ENCODE peak calls at places on chromosomes 4 and X, in four cellular contexts. W is HepG2, H is GM12878, C is H1. M is an unnamed sample.

GRCh38 chrX:107849747-107850478 is 24.2 kb downstream of the MID2 start:
- DNase-seq in W (no peak), H (no peak), C (no peak), M (no peak)

GRCh38 chr4:119715490-119716445 is 87.2 kb upstream of the PDE5A start:
- DNase-seq in W (no peak), H (no peak), C (no peak), M (no peak)

GRCh38 chr4:15551740-15552446 is 82.2 kb downstream of the CC2D2A start:
- DNase-seq in W (peak; percentile 39), H (no peak), C (no peak), M (no peak)

GRCh38 chr4:103008875-103009729 is 10.4 kb downstream of the SLC9B1 start:
- DNase-seq in W (peak; percentile 72), H (peak; percentile 46), C (no peak), M (peak; percentile 42)

GRCh38 chr4:139017861-139018260 is 2.3 kb downstream of the NOCT start:
- DNase-seq in W (no peak), H (no peak), C (no peak), M (no peak)

GRCh38 chrX:49992809-49993208 is 70.4 kb downstream of the CLCN5 start:
- DNase-seq in W (no peak), H (no peak), C (no peak), M (no peak)

GRCh38 chrX:45009371-45010000 is 136.5 kb downstream of the KDM6A start:
- DNase-seq in W (no peak), H (no peak), C (no peak), M (no peak)

GRCh38 chrX:129522184-129523059 is 868 bp downstream of the SMARCA1 start:
- DNase-seq in W (peak; percentile 64), H (no peak), C (no peak), M (no peak)

GRCh38 chr4:183347586-183347985 is 25.4 kb upstream of the CLDN24 start:
- DNase-seq in W (no peak), H (no peak), C (no peak), M (no peak)

GRCh38 chrX:46382595-46382994 is 162.6 kb downstream of the ZNF674 start:
- DNase-seq in W (no peak), H (no peak), C (no peak), M (no peak)

GRCh38 chr4:81839347-81840042 is 367.8 kb upstream of the RASGEF1B start:
- DNase-seq in W (no peak), H (no peak), C (no peak), M (no peak)

GRCh38 chr4:111283066-111283677 is 660.3 kb upstream of the PITX2 start:
- DNase-seq in W (peak; percentile 39), H (no peak), C (peak; percentile 29), M (peak; percentile 38)

GRCh38 chr4:53931423-53932060 is 132.9 kb downstream of the CHIC2 start:
- DNase-seq in W (no peak), H (no peak), C (no peak), M (no peak)
- TF ChIP-seq SUZ12 in W (no peak), H (no peak), C (no peak), M (no peak)

DNA sequence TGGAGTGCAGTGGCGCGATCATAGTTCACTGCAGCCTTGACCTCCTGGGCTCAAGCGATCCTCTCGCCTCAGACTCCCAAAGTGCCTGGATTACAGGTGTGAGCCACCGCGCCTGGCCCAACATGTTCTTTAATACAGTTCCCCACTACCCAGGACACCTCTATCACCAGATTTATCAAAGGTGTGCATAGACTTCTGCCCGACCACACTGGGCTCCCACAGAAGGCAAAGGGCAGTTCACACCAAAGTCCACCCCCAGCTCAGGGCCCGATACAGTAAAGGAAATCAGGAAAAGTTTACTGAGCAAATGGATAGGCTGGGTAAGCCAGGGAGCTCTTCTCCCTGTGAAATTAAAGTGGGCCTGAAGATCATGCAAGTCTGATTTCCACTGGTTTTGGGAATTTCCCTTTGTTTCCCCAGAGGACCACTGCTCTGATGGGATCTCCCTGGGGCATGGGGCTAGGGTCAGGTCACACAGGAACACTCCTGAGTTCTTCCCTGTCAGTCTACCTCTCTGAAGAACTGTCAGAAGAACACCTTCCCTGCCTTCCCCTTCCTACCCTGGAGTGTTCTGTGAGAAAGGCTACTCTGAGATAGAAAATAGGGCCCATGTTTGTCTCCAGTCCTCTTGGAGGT is 17.7 kb upstream of the PIM2 start:
- DNase-seq in W (no peak), H (no peak), C (no peak), M (no peak)
- H3K4me1 ChIP-seq in W (peaks cover 13% of the 10 kb centered on the region), H (peaks cover 70% of the 10 kb centered on the region), C (peaks cover 1% of the 10 kb centered on the region), M (peaks cover 11% of the 10 kb centered on the region)

GRCh38 chrX:16113978-16114554 is 9.3 kb upstream of the GRPR start:
- DNase-seq in W (no peak), H (no peak), C (no peak), M (no peak)
- TF ChIP-seq SUZ12 in W (no peak), H (no peak), C (no peak), M (no peak)

GRCh38 chrX:153819398-153820083 is 10.8 kb downstream of the PDZD4 start:
- DNase-seq in W (no peak), H (no peak), C (no peak), M (no peak)
- H3K4me1 ChIP-seq in W (peaks cover 6% of the 10 kb centered on the region), H (no peaks in the 10 kb centered on the region), C (peaks cover 3% of the 10 kb centered on the region), M (peaks cover 8% of the 10 kb centered on the region)

GRCh38 chr4:17619416-17620105 is 5.1 kb downstream of the MED28 start:
- DNase-seq in W (no peak), H (no peak), C (no peak), M (no peak)
- TF ChIP-seq SUZ12 in W (no peak), H (no peak), C (no peak), M (no peak)

GRCh38 chr4:145521282-145521681 is 39.6 kb downstream of the SMAD1 start:
- DNase-seq in W (no peak), H (no peak), C (no peak), M (no peak)
- H3K4me1 ChIP-seq in W (no peaks in the 10 kb centered on the region), H (peaks cover 16% of the 10 kb centered on the region), C (no peaks in the 10 kb centered on the region), M (no peaks in the 10 kb centered on the region)

GRCh38 chr4:26031704-26032103 is 117.7 kb downstream of the SMIM20 start:
- DNase-seq in W (peak; percentile 15), H (no peak), C (no peak), M (no peak)

GRCh38 chr4:26030780-26031179 is 116.8 kb downstream of the SMIM20 start:
- DNase-seq in W (no peak), H (no peak), C (no peak), M (peak; percentile 18)

GRCh38 chr4:26032142-26032541 is 118.1 kb downstream of the SMIM20 start:
- DNase-seq in W (no peak), H (no peak), C (no peak), M (no peak)

GRCh38 chr4:26033389-26033788 is 119.4 kb downstream of the SMIM20 start:
- DNase-seq in W (no peak), H (no peak), C (no peak), M (no peak)

GRCh38 chr4:26032572-26033320 is 118.7 kb downstream of the SMIM20 start:
- DNase-seq in W (peak; percentile 61), H (no peak), C (no peak), M (no peak)
- TF ChIP-seq SUZ12 in W (no peak), H (no peak), C (no peak), M (no peak)

DNA sequence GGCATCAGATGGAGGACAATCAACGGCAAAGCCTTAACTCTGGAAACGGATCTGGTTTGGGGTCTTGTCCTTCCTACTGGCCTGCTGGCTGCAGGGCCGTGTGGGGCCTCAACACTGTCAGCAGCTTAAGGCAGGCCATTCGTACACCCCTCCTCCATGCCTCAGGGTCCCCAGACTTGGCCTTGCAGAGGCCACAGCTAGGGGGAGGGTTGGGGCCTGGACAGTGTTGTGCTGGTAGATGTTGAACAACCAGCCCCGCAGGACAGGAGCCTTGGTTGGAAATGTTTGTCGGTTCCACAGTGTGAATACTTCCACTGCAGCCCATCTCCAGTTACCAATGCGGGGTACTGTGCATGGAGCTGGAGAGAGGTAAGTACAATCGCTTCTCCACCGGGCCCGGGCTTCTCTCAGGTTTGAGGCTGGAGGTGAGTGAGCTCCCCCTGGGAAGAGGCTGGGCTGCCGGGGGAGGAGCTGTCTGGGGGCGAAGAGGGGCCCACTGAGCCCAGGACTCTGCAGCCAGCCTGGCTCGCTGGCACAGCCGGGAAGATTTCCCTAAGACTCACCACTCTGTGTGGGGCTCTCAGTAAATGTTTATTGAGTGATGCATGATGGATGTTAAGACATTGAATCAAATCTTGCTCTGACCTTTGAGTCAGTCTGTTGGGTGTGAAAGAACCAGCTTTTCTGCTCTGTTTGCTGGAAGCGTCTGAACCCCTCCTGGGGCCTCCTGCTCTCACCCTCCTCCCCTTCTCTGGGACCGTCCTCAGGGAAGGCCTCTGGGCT is 19.7 kb upstream of the GPR78 start:
- DNase-seq in W (no peak), H (no peak), C (no peak), M (no peak)
- H3K4me1 ChIP-seq in W (no peaks in the 10 kb centered on the region), H (no peaks in the 10 kb centered on the region), C (peaks cover 3% of the 10 kb centered on the region), M (peaks cover 11% of the 10 kb centered on the region)